ENCODE peak calls at places on chromosomes 3 and 15, in nine cellular contexts. I, U, N, W, S, F, G, D and K are unnamed samples.

GRCh38 chr15:26442680-26443079 is 330.2 kb downstream of the GABRB3 start:
- DNase-seq in I (no peak), U (no peak), N (no peak), W (no peak), S (no peak), F (no peak), G (no peak), D (no peak), K (no peak)

GRCh38 chr3:12034440-12034839 is 30.3 kb downstream of the SYN2 start:
- DNase-seq in I (no peak), U (no peak), N (no peak), W (no peak), S (no peak), F (no peak), G (no peak), D (no peak), K (no peak)

GRCh38 chr15:29613951-29614382 is 208.3 kb downstream of the TJP1 start:
- DNase-seq in I (peak), U (no peak), N (peak), W (no peak), S (no peak), F (no peak), G (no peak), D (no peak), K (no peak)

GRCh38 chr15:38231430-38231829 is 21.2 kb upstream of the SPRED1 start:
- DNase-seq in I (peak), U (no peak), N (no peak), W (no peak), S (no peak), F (no peak), G (no peak), D (no peak), K (no peak)

GRCh38 chr3:13054705-13055285 is 18.4 kb downstream of the IQSEC1 start:
- DNase-seq in I (no peak), U (no peak), N (no peak), W (no peak), S (no peak), F (no peak), G (no peak), D (peak), K (no peak)

GRCh38 chr15:72009207-72009606 is 108.7 kb downstream of the MYO9A start:
- DNase-seq in I (no peak), U (no peak), N (peak), W (no peak), S (no peak), F (no peak), G (peak), D (no peak), K (peak)

GRCh38 chr15:46636220-46636619 is 1001.4 kb downstream of the SQOR start:
- DNase-seq in I (no peak), U (no peak), N (no peak), W (no peak), S (no peak), F (no peak), G (no peak), D (no peak), K (no peak)

GRCh38 chr15:63504979-63505841 is 817 bp downstream of the USP3 start:
- DNase-seq in I (peak), U (no peak), N (peak), W (no peak), S (no peak), F (peak), G (peak), D (peak), K (no peak)

GRCh38 chr3:42198709-42199108 is 67.3 kb downstream of the CCK start:
- DNase-seq in I (no peak), U (no peak), N (no peak), W (no peak), S (no peak), F (peak), G (no peak), D (no peak), K (no peak)

GRCh38 chr15:93942140-93942808 is 289.1 kb upstream of the MCTP2 start:
- DNase-seq in I (no peak), U (peak), N (no peak), W (no peak), S (no peak), F (no peak), G (no peak), D (no peak), K (no peak)

GRCh38 chr3:23836536-23837230 is 30.9 kb downstream of the UBE2E1 start:
- DNase-seq in I (no peak), U (no peak), N (no peak), W (no peak), S (no peak), F (no peak), G (no peak), D (no peak), K (no peak)

GRCh38 chr15:25170781-25171110 is 216.0 kb downstream of the SNRPN start:
- DNase-seq in I (no peak), U (no peak), N (no peak), W (no peak), S (no peak), F (no peak), G (no peak), D (no peak), K (no peak)

GRCh38 chr3:54427951-54428871 is 305.9 kb downstream of the CACNA2D3 start:
- DNase-seq in I (peak), U (peak), N (peak), W (peak), S (peak), F (no peak), G (peak), D (peak), K (no peak)

GRCh38 chr15:100202309-100202943 is 139.3 kb downstream of the ADAMTS17 start:
- DNase-seq in I (no peak), U (no peak), N (no peak), W (no peak), S (no peak), F (no peak), G (no peak), D (no peak), K (no peak)
- H3K4me3 ChIP-seq in I (no peak), U (no peak), N (no peak), W (no peak), S (no peak), F (no peak), G (no peak), D (no peak), K (no peak)

DNA sequence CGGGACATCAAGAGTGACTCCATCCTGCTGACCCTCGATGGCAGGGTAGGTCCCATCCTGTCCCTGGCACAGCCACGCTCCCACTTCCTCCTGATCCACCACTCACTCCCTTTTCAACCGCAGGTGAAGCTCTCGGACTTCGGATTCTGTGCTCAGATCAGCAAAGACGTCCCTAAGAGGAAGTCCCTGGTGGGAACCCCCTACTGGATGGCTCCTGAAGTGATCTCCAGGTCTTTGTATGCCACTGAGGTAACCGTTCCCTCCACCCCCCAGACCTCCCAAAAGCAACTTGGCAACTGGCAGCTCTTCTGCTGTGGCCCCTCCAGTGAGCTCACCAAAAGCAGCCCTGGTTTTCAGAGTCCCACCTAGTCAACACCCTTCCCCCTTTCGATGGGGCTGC is 9.4 kb downstream of the ANKRD63 start:
- DNase-seq in I (no peak), U (no peak), N (no peak), W (no peak), S (no peak), F (no peak), G (no peak), D (no peak), K (no peak)
- TF ChIP-seq CTCF in I (no peak), U (no peak), N (no peak), W (no peak), S (no peak), F (no peak), G (no peak), D (no peak), K (no peak)

GRCh38 chr3:94787734-94788133 is 724.9 kb downstream of the NSUN3 start:
- DNase-seq in I (no peak), U (no peak), N (no peak), W (no peak), S (no peak), F (no peak), G (no peak), D (no peak), K (no peak)
- H3K4me3 ChIP-seq in I (no peak), U (no peak), N (no peak), W (no peak), S (no peak), F (no peak), G (no peak), D (no peak), K (no peak)

DNA sequence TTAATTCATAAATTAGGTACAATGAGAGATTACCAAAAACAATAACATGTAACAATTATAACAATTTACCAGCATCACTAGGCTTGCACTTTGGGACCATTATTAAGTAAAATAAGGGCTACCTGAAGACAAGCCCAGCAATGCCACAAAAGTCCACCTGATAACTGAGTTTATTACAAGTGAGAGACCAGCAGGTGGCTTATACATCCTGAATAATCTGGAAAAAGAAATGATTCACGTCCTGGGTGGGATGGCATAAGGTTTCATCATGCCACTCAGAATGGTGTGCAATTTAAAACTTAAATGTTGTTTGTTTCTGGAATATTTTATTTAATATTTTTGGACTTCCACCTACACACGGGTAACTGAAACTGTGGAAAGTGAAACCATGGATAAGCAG is 1287.1 kb upstream of the GBE1 start:
- DNase-seq in I (no peak), U (no peak), N (no peak), W (no peak), S (no peak), F (no peak), G (no peak), D (no peak), K (no peak)
- TF ChIP-seq CTCF in I (no peak), U (no peak), N (no peak), W (no peak), S (no peak), F (no peak), G (no peak), D (no peak), K (peak)

GRCh38 chr3:157442729-157443128 is 6.1 kb downstream of the PTX3 start:
- DNase-seq in I (no peak), U (no peak), N (no peak), W (no peak), S (no peak), F (no peak), G (no peak), D (no peak), K (no peak)
- H3K4me3 ChIP-seq in I (no peak), U (no peak), N (no peak), W (no peak), S (no peak), F (no peak), G (no peak), D (no peak), K (no peak)

DNA sequence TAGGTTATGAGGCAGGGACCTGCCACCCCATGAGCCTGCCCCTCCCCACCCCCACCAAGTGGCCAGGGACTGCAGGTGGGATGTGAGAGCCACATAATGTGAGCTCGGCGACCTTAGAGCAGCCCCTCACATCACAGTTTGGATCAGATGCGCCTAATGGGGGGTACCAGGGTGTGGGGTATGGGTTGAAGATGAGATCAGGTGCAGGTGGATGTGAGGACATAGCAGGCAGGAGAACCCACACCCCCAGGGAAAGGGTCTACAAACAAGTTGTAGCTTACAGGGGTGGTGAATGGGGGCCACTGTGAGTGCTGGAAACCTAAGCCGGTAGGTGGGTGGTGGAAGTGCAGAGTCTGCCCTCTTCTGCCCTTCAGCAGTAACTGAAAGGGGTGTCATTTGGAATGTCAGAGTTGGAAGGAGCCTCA is 94.0 kb downstream of the CORO2B start:
- DNase-seq in I (no peak), U (no peak), N (peak), W (no peak), S (no peak), F (peak), G (no peak), D (no peak), K (no peak)
- TF ChIP-seq CTCF in I (no peak), U (peak), N (peak), W (peak), S (no peak), F (no peak), G (no peak), D (no peak), K (peak)

GRCh38 chr15:43107741-43108140 is 1.9 kb upstream of the UBR1 start:
- DNase-seq in I (no peak), U (no peak), N (no peak), W (no peak), S (no peak), F (no peak), G (no peak), D (no peak), K (no peak)

GRCh38 chr15:43104426-43104825 is 1.4 kb downstream of the UBR1 start:
- DNase-seq in I (no peak), U (no peak), N (no peak), W (no peak), S (no peak), F (no peak), G (no peak), D (no peak), K (no peak)

GRCh38 chr15:43105077-43105769 is 615 bp downstream of the UBR1 start:
- DNase-seq in I (peak), U (no peak), N (no peak), W (no peak), S (no peak), F (no peak), G (peak), D (no peak), K (no peak)

GRCh38 chr15:43106486-43106829 is 620 bp upstream of the UBR1 start:
- DNase-seq in I (no peak), U (no peak), N (no peak), W (no peak), S (no peak), F (no peak), G (no peak), D (no peak), K (no peak)

GRCh38 chr15:43105778-43106485 is at the start of gene UBR1:
- DNase-seq in I (peak), U (peak), N (peak), W (peak), S (peak), F (peak), G (peak), D (peak), K (no peak)
- H3K4me3 ChIP-seq in I (peak), U (peak), N (peak), W (peak), S (peak), F (peak), G (peak), D (peak), K (peak)

GRCh38 chr3:176650478-176650877 is 546.8 kb downstream of the TBL1XR1 start:
- DNase-seq in I (no peak), U (no peak), N (no peak), W (peak), S (no peak), F (no peak), G (no peak), D (no peak), K (no peak)
- TF ChIP-seq CTCF in I (peak), U (peak), N (no peak), W (peak), S (no peak), F (no peak), G (no peak), D (no peak), K (peak)